ENCODE peak calls at places on chromosome 15, in four cellular contexts. One of them, this sample, is unnamed.

GRCh38 chr15:76236350-76236749 is 74.9 kb downstream of the ETFA start:
- DNase-seq in iris pigment epithelial cell: no peak
- DNase-seq in fibroblast of pulmonary artery: no peak
- DNase-seq in astrocyte of the spinal cord: no peak
- DNase-seq in this sample: no peak

GRCh38 chr15:73530649-73531048 is 87.7 kb downstream of the REC114 start:
- DNase-seq in fibroblast of pulmonary artery: no peak
- DNase-seq in iris pigment epithelial cell: peak
- DNase-seq in astrocyte of the spinal cord: no peak
- DNase-seq in this sample: peak

GRCh38 chr15:45397116-45397665 is 18.8 kb upstream of the GATM start:
- DNase-seq in astrocyte of the spinal cord: no peak
- DNase-seq in iris pigment epithelial cell: no peak
- DNase-seq in fibroblast of pulmonary artery: no peak
- DNase-seq in this sample: no peak

GRCh38 chr15:31262901-31263671 is 63.5 kb upstream of the KLF13 start:
- DNase-seq in astrocyte of the spinal cord: no peak
- DNase-seq in fibroblast of pulmonary artery: no peak
- DNase-seq in iris pigment epithelial cell: peak
- DNase-seq in this sample: peak

GRCh38 chr15:63463793-63464192 is 40.6 kb upstream of the USP3 start:
- DNase-seq in iris pigment epithelial cell: no peak
- DNase-seq in astrocyte of the spinal cord: no peak
- DNase-seq in fibroblast of pulmonary artery: no peak
- DNase-seq in this sample: no peak

GRCh38 chr15:100918034-100918689 is 995 bp upstream of the LRRK1 start:
- DNase-seq in iris pigment epithelial cell: peak
- DNase-seq in astrocyte of the spinal cord: peak
- DNase-seq in fibroblast of pulmonary artery: peak
- DNase-seq in this sample: peak

GRCh38 chr15:58065445-58066041 is at the start of gene ALDH1A2:
- DNase-seq in astrocyte of the spinal cord: no peak
- DNase-seq in fibroblast of pulmonary artery: no peak
- DNase-seq in iris pigment epithelial cell: no peak
- DNase-seq in this sample: no peak

GRCh38 chr15:62262305-62262941 is 97.3 kb upstream of the C2CD4B start:
- DNase-seq in iris pigment epithelial cell: no peak
- DNase-seq in fibroblast of pulmonary artery: no peak
- DNase-seq in astrocyte of the spinal cord: no peak
- DNase-seq in this sample: no peak

GRCh38 chr15:69338535-69339213 is 40.0 kb downstream of the PAQR5 start:
- DNase-seq in iris pigment epithelial cell: peak
- DNase-seq in fibroblast of pulmonary artery: no peak
- DNase-seq in astrocyte of the spinal cord: no peak
- DNase-seq in this sample: no peak

GRCh38 chr15:100241572-100242479 is 99.9 kb downstream of the ADAMTS17 start:
- DNase-seq in iris pigment epithelial cell: peak
- DNase-seq in astrocyte of the spinal cord: peak
- DNase-seq in fibroblast of pulmonary artery: peak
- DNase-seq in this sample: peak

GRCh38 chr15:56741541-56741940 is 8.2 kb upstream of the ZNF280D start:
- DNase-seq in iris pigment epithelial cell: no peak
- DNase-seq in astrocyte of the spinal cord: no peak
- DNase-seq in fibroblast of pulmonary artery: no peak
- DNase-seq in this sample: no peak